ENCODE peak calls at places on chromosomes 2 and 18, in four cellular contexts. U is fibroblast of mammary gland; R is CD8-positive, alpha-beta memory T cell; N is AG10803. Y is an unnamed sample.

GRCh38 chr2:65056215-65056989 is at the start of gene CEP68:
- DNase-seq in N (peak; percentile 96), U (peak; percentile 96), R (peak; percentile 95), Y (peak; percentile 99)

GRCh38 chr2:159506179-159506578 is 110.2 kb downstream of the BAZ2B start:
- DNase-seq in U (no peak), N (no peak), R (no peak), Y (no peak)

GRCh38 chr2:96143848-96144480 is 1.3 kb downstream of the DUSP2 start:
- DNase-seq in U (no peak), N (no peak), R (peak; percentile 35), Y (peak; percentile 59)

GRCh38 chr2:197868136-197868535 is 63.7 kb downstream of the PLCL1 start:
- DNase-seq in U (no peak), R (no peak), N (no peak), Y (no peak)

GRCh38 chr18:61666876-61667590 is 225.8 kb downstream of the RNF152 start:
- DNase-seq in U (no peak), R (no peak), N (no peak), Y (no peak)

GRCh38 chr2:73106791-73107190 is 6.0 kb downstream of the RAB11FIP5 start:
- DNase-seq in U (no peak), N (no peak), R (no peak), Y (no peak)

GRCh38 chr2:165390875-165391274 is 78.6 kb upstream of the CSRNP3 start:
- DNase-seq in U (no peak), R (no peak), N (no peak), Y (no peak)

GRCh38 chr2:218465987-218466633 is 47.2 kb downstream of the VIL1 start:
- DNase-seq in N (peak; percentile 35), U (peak; percentile 47), R (no peak), Y (no peak)

GRCh38 chr2:70301344-70302194 is at the start of gene FAM136A:
- DNase-seq in R (peak; percentile 86), N (peak; percentile 72), U (peak; percentile 59), Y (peak; percentile 91)

GRCh38 chr2:127087780-127088495 is 19.0 kb downstream of the BIN1 start:
- DNase-seq in U (no peak), R (no peak), N (no peak), Y (no peak)

GRCh38 chr2:201116115-201116958 is at the start of gene CFLAR:
- DNase-seq in N (peak; percentile 85), U (peak; percentile 72), R (peak; percentile 82), Y (peak; percentile 88)

GRCh38 chr2:140529706-140530105 is 1601.1 kb downstream of the LRP1B start:
- DNase-seq in U (peak; percentile 2), N (no peak), R (no peak), Y (no peak)

GRCh38 chr2:97749611-97750010 is 36.2 kb downstream of the ZAP70 start:
- DNase-seq in N (no peak), U (no peak), R (no peak), Y (no peak)

GRCh38 chr2:154963509-154963908 is 265.0 kb downstream of the KCNJ3 start:
- DNase-seq in N (no peak), R (no peak), U (no peak), Y (no peak)

DNA sequence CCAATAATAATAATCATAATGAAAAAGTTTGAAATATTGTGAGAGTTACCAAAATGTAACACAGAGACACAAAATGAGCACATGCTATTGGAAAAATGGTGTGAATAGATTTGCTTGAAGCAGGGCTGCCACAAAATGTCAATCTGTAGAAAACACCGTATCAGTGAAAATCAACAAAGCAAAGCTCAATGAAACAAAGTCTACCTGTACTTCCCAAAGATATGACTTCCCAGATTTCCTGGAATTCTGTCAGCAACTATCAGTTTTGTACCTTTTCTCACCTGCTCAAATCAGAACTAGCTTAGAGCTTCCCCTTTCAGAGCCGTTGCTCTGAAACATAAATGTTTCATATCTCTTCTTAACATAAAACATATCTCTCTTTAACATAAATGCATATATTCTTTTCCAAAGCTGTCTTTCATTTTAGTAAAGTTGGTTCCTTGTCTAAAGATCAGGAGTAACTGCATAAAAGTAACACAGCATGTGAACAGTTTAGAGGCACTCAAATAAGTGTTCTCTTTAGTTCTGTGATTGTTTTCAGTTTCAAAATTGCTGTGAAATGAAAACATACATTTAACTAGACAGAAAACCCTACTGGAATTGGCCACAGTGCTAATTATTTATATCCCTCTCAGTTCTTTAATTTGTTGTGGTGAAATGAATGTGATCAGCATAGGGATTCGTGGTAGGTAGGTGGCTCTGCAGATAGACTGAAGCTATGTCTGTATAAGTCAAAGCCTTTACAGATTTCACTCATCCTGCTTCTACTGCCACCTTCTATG is 262.5 kb downstream of the KCNJ3 start:
- DNase-seq in N (no peak), U (no peak), R (no peak), Y (no peak)
- H3K4me3 ChIP-seq in N (no peak overlapping the region), U (no peak overlapping the region), R (no peak overlapping the region), Y (no peak overlapping the region)

GRCh38 chr18:74019864-74020263 is 127.8 kb downstream of the FBXO15 start:
- DNase-seq in N (no peak), U (no peak), R (no peak), Y (no peak)
- H3K4me3 ChIP-seq in N (no peak overlapping the region), U (no peak overlapping the region), R (no peak overlapping the region), Y (no peak overlapping the region)

GRCh38 chr18:57803119-57803969 is at the start of gene ATP8B1:
- DNase-seq in U (peak; percentile 61), R (no peak), N (peak; percentile 77), Y (peak; percentile 84)
- H3K4me3 ChIP-seq in U (peak within 1 kb of the TSS; percentile 90), R (no peak within 1 kb of the TSS), N (peak within 1 kb of the TSS; percentile 97), Y (peak within 1 kb of the TSS; percentile 85)

DNA sequence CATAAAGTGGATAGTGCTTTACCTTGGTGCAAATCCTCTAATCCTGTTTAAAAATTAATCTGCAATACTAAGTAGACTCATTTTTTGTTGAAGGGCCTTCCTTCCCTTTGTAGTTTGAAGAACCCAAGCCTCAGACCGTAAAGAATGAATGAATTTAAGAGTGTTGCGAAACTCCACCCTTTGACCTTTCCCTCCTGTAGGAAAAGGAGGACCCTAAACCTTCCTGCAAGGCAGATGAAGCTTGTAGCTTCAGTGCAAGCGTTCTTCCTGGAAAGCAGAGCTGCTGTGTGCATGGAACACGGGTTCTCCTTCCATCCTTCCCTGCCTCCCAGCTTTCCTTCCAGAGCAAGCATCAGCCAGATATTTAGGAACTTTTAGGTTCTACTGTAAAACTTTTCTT is 1.7 kb downstream of the IMPA2 start:
- DNase-seq in U (no peak), N (no peak), R (no peak), Y (no peak)
- H3K4me3 ChIP-seq in U (no peak overlapping the region), N (no peak overlapping the region), R (no peak overlapping the region), Y (no peak overlapping the region)

GRCh38 chr18:9719421-9719981 is 11.4 kb downstream of the RAB31 start:
- DNase-seq in N (peak; percentile 69), U (peak; percentile 91), R (no peak), Y (peak; percentile 78)
- H3K4me3 ChIP-seq in N (peak overlapping the region; percentile 40), U (peak overlapping the region; percentile 35), R (no peak overlapping the region), Y (peak overlapping the region; percentile 8)

GRCh38 chr2:113156278-113157107 is 17.3 kb upstream of the PSD4 start:
- DNase-seq in N (no peak), U (no peak), R (no peak), Y (no peak)

GRCh38 chr2:113157108-113157896 is 16.5 kb upstream of the PSD4 start:
- DNase-seq in R (peak; percentile 30), U (no peak), N (no peak), Y (no peak)

GRCh38 chr2:113160248-113160647 is 13.5 kb upstream of the PSD4 start:
- DNase-seq in N (no peak), R (no peak), U (no peak), Y (no peak)

GRCh38 chr2:113158884-113159553 is 14.8 kb upstream of the PSD4 start:
- DNase-seq in U (peak; percentile 69), N (no peak), R (no peak), Y (no peak)

GRCh38 chr2:113157897-113158753 is 15.6 kb upstream of the PSD4 start:
- DNase-seq in R (no peak), U (peak; percentile 73), N (peak; percentile 32), Y (no peak)
- H3K4me3 ChIP-seq in R (peak overlapping the region; percentile 71), U (peak overlapping the region; percentile 22), N (peak overlapping the region; percentile 61), Y (peak overlapping the region; percentile 26)

Y was measured in sigmoid colon.